ENCODE peak calls at places on chromosomes 7 and 10, in six cellular contexts. Y, C, F, Q, L and Z are unnamed samples.

GRCh38 chr10:17431871-17432311 is 22.5 kb downstream of the ST8SIA6 start:
- DNase-seq in Y (no peak), C (no peak), F (no peak), Q (no peak), L (no peak), Z (no peak)

GRCh38 chr10:28054211-28054888 is 55.5 kb upstream of the ODAD2 start:
- DNase-seq in Y (no peak), C (no peak), F (no peak), Q (no peak), L (peak), Z (no peak)

GRCh38 chr10:102714621-102715455 is at the start of gene SFXN2:
- DNase-seq in Y (peak), C (peak), F (no peak), Q (no peak), L (no peak), Z (no peak)

GRCh38 chr7:71131256-71131752 is 640 bp upstream of the GALNT17 start:
- DNase-seq in Y (no peak), C (peak), F (peak), Q (peak), L (no peak), Z (no peak)

GRCh38 chr7:148397555-148397954 is 193.0 kb upstream of the C7orf33 start:
- DNase-seq in Y (no peak), C (no peak), F (no peak), Q (no peak), L (no peak), Z (no peak)

GRCh38 chr7:125059861-125060456 is 130.3 kb upstream of the POT1 start:
- DNase-seq in Y (no peak), C (no peak), F (no peak), Q (no peak), L (no peak), Z (no peak)

GRCh38 chr7:39633563-39634550 is 10.5 kb downstream of the RALA start:
- DNase-seq in Y (no peak), C (peak), F (no peak), Q (no peak), L (no peak), Z (no peak)

GRCh38 chr7:100157334-100158228 is 942 bp downstream of the TRAPPC14 start:
- DNase-seq in Y (no peak), C (no peak), F (no peak), Q (peak), L (no peak), Z (peak)

GRCh38 chr10:119208553-119208940 is 1.2 kb downstream of the GRK5 start:
- DNase-seq in Y (no peak), C (no peak), F (no peak), Q (no peak), L (no peak), Z (no peak)

GRCh38 chr10:48509974-48510692 is 94.7 kb downstream of the ARHGAP22 start:
- DNase-seq in Y (no peak), C (no peak), F (no peak), Q (peak), L (no peak), Z (peak)

GRCh38 chr10:112461029-112461887 is 14.2 kb downstream of the VTI1A start:
- DNase-seq in Y (no peak), C (peak), F (no peak), Q (no peak), L (no peak), Z (no peak)

GRCh38 chr7:113367187-113367586 is 248.8 kb upstream of the SMIM30 start:
- DNase-seq in Y (no peak), C (no peak), F (no peak), Q (no peak), L (no peak), Z (no peak)

GRCh38 chr10:44153901-44154670 is 230.8 kb downstream of the CXCL12 start:
- DNase-seq in Y (no peak), C (no peak), F (no peak), Q (no peak), L (no peak), Z (no peak)

GRCh38 chr7:151435103-151435916 is 4.6 kb downstream of the CRYGN start:
- DNase-seq in Y (no peak), C (no peak), F (no peak), Q (no peak), L (no peak), Z (no peak)

GRCh38 chr10:43322769-43323168 is 48.7 kb upstream of the FXYD4 start:
- DNase-seq in Y (peak), C (peak), F (peak), Q (peak), L (no peak), Z (peak)